ENCODE peak calls at places on chromosome 12, in four cellular contexts. R is HCT116, N is neuronal stem cell, E is fibroblast of lung. D is an unnamed sample.
A peak's percentile ranks its signal among the peaks of the same experiment; 100 is the strongest.

GRCh38 chr12:109277899-109278762 is 31.0 kb downstream of the FOXN4 start:
- DNase-seq in R (no peak), N (no peak), E (no peak), D (peak; percentile 48)

GRCh38 chr12:122917508-122918227 is 21.7 kb upstream of the VPS37B start:
- DNase-seq in R (no peak), N (no peak), E (peak; percentile 72), D (peak; percentile 78)

GRCh38 chr12:92290016-92290685 is 144.5 kb upstream of the BTG1 start:
- DNase-seq in R (no peak), N (no peak), E (peak; percentile 83), D (peak; percentile 60)

GRCh38 chr12:50057000-50057841 is at the start of gene ASIC1:
- DNase-seq in R (peak; percentile 24), N (peak; percentile 70), E (peak; percentile 65), D (peak; percentile 89)

GRCh38 chr12:54005853-54006699 is 2.7 kb upstream of the HOXC8 start:
- DNase-seq in R (no peak), N (peak; percentile 94), E (peak; percentile 53), D (peak; percentile 96)

GRCh38 chr12:19236656-19237055 is 107.1 kb downstream of the PLEKHA5 start:
- DNase-seq in R (no peak), N (no peak), E (peak; percentile 65), D (peak; percentile 81)

GRCh38 chr12:19031032-19031431 is 98.5 kb upstream of the PLEKHA5 start:
- DNase-seq in R (peak; percentile 85), N (no peak), E (peak; percentile 97), D (peak; percentile 80)

GRCh38 chr12:109557809-109558208 is 15.5 kb downstream of the MMAB start:
- DNase-seq in R (no peak), N (no peak), E (no peak), D (no peak)

GRCh38 chr12:23909559-23909958 is 39.9 kb downstream of the SOX5 start:
- DNase-seq in R (no peak), N (no peak), E (no peak), D (no peak)

GRCh38 chr12:52230364-52231281 is 2.4 kb upstream of the KRT7 start:
- DNase-seq in R (no peak), N (no peak), E (peak; percentile 87), D (peak; percentile 83)

GRCh38 chr12:102953221-102953620 is 4.3 kb upstream of the ASCL1 start:
- DNase-seq in R (no peak), N (no peak), E (no peak), D (no peak)

GRCh38 chr12:102302553-102302952 is 104.9 kb upstream of the PMCH start:
- DNase-seq in R (no peak), N (no peak), E (no peak), D (no peak)

GRCh38 chr12:11638271-11638916 is 11.1 kb upstream of the ETV6 start:
- DNase-seq in R (no peak), N (no peak), E (peak; percentile 24), D (peak; percentile 25)

GRCh38 chr12:124474709-124475108 is 92.7 kb downstream of the NCOR2 start:
- DNase-seq in R (no peak), N (no peak), E (no peak), D (no peak)

GRCh38 chr12:99529966-99530365 is 117.6 kb upstream of the GARIN6 start:
- DNase-seq in R (no peak), N (no peak), E (peak; percentile 83), D (peak; percentile 35)

GRCh38 chr12:86261142-86261541 is 5.0 kb upstream of the MGAT4C start:
- DNase-seq in R (no peak), N (no peak), E (peak; percentile 48), D (peak; percentile 41)

GRCh38 chr12:89574736-89575208 is 48.9 kb upstream of the POC1B start:
- DNase-seq in R (no peak), N (peak; percentile 9), E (peak; percentile 89), D (peak; percentile 81)

GRCh38 chr12:33439587-33440011 is at the start of gene SYT10:
- DNase-seq in R (no peak), N (peak; percentile 69), E (peak; percentile 8), D (peak; percentile 14)

GRCh38 chr12:15733136-15733535 is 56.1 kb downstream of the EPS8 start:
- DNase-seq in R (no peak), N (no peak), E (no peak), D (no peak)
- H3K9ac ChIP-seq in R (no peak overlapping the region), N (no peak overlapping the region), E (no peak overlapping the region), D (no peak overlapping the region)

GRCh38 chr12:93266-94005 is 26.9 kb downstream of the IQSEC3 start:
- DNase-seq in R (no peak), N (no peak), E (no peak), D (no peak)
- H3K4me1 ChIP-seq in R (no peaks in the 10 kb centered on the region), N (peaks cover 1% of the 10 kb centered on the region), E (no peaks in the 10 kb centered on the region), D (peaks cover 12% of the 10 kb centered on the region)

GRCh38 chr12:1949771-1950470 is 31.5 kb upstream of the CACNA2D4 start:
- DNase-seq in R (no peak), N (no peak), E (peak; percentile 23), D (no peak)
- H3K9ac ChIP-seq in R (no peak overlapping the region), N (no peak overlapping the region), E (no peak overlapping the region), D (peak overlapping the region; percentile 53)

DNA sequence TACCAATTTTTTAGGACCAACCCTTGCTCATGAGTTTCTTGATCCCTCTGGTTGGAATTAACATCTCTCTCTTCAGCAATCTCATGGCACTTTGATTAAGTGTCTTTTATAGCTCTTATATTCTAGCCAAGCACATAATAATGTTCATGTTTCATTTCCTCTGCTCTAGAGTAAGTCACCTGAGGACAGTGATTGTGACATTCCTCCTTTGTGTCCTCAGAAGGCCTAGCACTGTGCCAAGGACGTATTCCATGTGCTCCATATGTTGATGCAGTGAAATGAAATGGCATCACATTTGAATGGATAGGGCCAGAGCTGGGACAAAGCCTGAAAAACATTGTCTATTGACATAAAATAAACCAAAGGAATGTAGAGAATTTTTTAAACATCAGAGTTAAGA is 322.8 kb upstream of the PRICKLE1 start:
- DNase-seq in R (no peak), N (no peak), E (no peak), D (peak; percentile 5)
- H3K4me1 ChIP-seq in R (no peaks in the 10 kb centered on the region), N (no peaks in the 10 kb centered on the region), E (no peaks in the 10 kb centered on the region), D (no peaks in the 10 kb centered on the region)

GRCh38 chr12:107844312-107844921 is 69.9 kb downstream of the ASCL4 start:
- DNase-seq in R (no peak), N (peak; percentile 33), E (peak; percentile 7), D (no peak)

GRCh38 chr12:107843351-107844311 is 69.1 kb downstream of the ASCL4 start:
- DNase-seq in R (no peak), N (peak; percentile 42), E (peak; percentile 12), D (peak; percentile 28)

GRCh38 chr12:107847430-107847829 is 72.9 kb downstream of the ASCL4 start:
- DNase-seq in R (no peak), N (no peak), E (peak; percentile 6), D (no peak)

GRCh38 chr12:107845980-107846659 is 71.6 kb downstream of the ASCL4 start:
- DNase-seq in R (no peak), N (no peak), E (no peak), D (no peak)

DNA sequence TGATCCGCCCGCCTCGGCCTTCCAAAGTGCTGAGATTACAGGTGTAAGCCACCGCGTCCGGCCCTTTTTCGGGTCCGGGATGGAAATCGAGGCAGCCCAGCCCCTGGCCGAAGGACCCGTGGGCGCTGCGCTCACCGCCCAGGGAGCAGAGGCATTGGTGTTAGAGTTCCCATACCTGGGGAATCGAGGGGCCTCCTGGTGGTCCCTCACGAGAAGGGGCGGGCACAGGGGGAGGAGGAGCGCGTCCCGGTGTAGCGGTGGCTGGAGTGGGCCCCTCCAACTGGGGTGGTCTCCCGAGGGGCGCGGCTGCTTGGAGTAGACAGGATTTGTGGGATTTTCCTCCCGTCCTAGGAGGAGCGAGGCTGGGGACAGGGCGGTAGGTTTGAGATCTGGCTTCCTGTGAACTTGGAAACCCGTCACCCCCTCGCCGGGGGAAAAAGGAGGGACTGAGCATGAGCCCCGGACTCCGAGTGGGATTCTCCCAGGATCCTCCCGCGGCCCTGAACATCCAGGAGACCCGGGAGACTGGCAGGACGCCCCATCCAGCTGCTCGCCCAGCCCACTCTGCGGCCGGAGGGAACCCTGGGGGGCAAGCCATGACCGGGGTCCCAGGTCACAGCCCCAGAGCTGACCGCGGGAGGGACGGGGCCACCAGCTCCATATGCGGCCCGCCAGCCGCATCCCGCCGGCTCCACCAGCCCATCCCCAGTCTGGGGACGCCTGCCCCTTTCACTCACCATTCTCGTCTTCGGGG is 70.9 kb downstream of the ASCL4 start:
- DNase-seq in R (no peak), N (no peak), E (no peak), D (no peak)
- H3K9ac ChIP-seq in R (no peak overlapping the region), N (no peak overlapping the region), E (no peak overlapping the region), D (no peak overlapping the region)

DNA sequence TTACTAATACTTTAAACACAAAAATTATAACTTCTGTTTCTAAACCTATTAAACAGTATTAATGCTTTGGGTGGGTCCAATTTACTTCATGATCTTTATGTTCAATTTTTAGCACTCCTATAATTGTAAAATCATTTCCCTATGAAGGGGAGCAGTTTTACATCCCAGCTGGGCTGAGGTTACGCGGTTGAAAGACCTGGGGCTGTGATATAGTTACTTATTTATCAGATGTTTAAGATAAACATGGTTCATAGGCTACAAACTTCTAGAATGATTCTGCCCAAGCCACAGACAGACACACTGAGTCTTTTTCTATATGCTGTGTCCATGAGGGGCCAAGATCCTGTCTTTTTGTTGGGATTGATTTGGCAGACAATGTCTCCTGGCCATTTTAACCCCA is 44.4 kb downstream of the DYRK2 start:
- DNase-seq in R (no peak), N (no peak), E (no peak), D (no peak)
- H3K4me1 ChIP-seq in R (no peaks in the 10 kb centered on the region), N (no peaks in the 10 kb centered on the region), E (no peaks in the 10 kb centered on the region), D (peaks cover 11% of the 10 kb centered on the region)

GRCh38 chr12:6778571-6779550 is 6.5 kb downstream of the LAG3 start:
- DNase-seq in R (peak; percentile 81), N (peak; percentile 97), E (peak; percentile 89), D (peak; percentile 98)
- H3K9ac ChIP-seq in R (peak overlapping the region; percentile 42), N (peak overlapping the region; percentile 98), E (no peak overlapping the region), D (peak overlapping the region; percentile 60)

GRCh38 chr12:1616233-1617066 is 12.6 kb upstream of the WNT5B start:
- DNase-seq in R (no peak), N (no peak), E (no peak), D (no peak)
- H3K4me1 ChIP-seq in R (no peaks in the 10 kb centered on the region), N (peaks cover 16% of the 10 kb centered on the region), E (peaks cover 4% of the 10 kb centered on the region), D (peaks cover 32% of the 10 kb centered on the region)